ENCODE peak calls at places on chromosomes 4 and X, in eight cellular contexts. T is upper lobe of right lung, D is fibroblast of mammary gland, K is tibial artery, O is coronary artery, G is SK-N-SH, P is A549, A is glutamatergic neuron. U is an unnamed sample.

GRCh38 chrX:65035451-65035779 is 59.2 kb upstream of the ZC4H2 start:
- DNase-seq in P (no peak), T (no peak), D (peak), A (peak), O (peak), K (peak), G (peak), U (peak)

GRCh38 chrX:110145305-110145704 is 142.4 kb downstream of the TMEM164 start:
- DNase-seq in P (no peak), D (no peak), K (no peak), O (no peak), G (no peak), A (no peak), T (no peak), U (no peak)

GRCh38 chr4:182808673-182809416 is 108.3 kb downstream of the DCTD start:
- DNase-seq in G (no peak), O (no peak), D (no peak), T (no peak), A (no peak), P (no peak), K (no peak), U (no peak)

GRCh38 chr4:103718993-103719319 is 829 bp downstream of the TACR3 start:
- DNase-seq in O (no peak), D (peak), T (no peak), P (peak), G (no peak), A (no peak), K (no peak), U (no peak)

GRCh38 chr4:105471566-105472176 is 2.2 kb downstream of the PPA2 start:
- DNase-seq in O (no peak), K (peak), A (peak), T (no peak), G (peak), P (peak), D (peak), U (peak)

GRCh38 chr4:58515206-58515605 is 1405.0 kb upstream of the IGFBP7 start:
- DNase-seq in A (no peak), G (no peak), K (no peak), P (no peak), D (no peak), T (no peak), O (no peak), U (no peak)

GRCh38 chr4:86221076-86221475 is 138.8 kb downstream of the MAPK10 start:
- DNase-seq in D (no peak), T (no peak), P (no peak), O (no peak), G (no peak), K (no peak), A (no peak), U (no peak)

GRCh38 chr4:31234494-31234893 is 514.3 kb downstream of the PCDH7 start:
- DNase-seq in K (no peak), O (no peak), D (no peak), G (no peak), P (peak), A (peak), T (no peak), U (no peak)

GRCh38 chr4:25290490-25291067 is 22.0 kb upstream of the ZCCHC4 start:
- DNase-seq in O (no peak), D (no peak), K (no peak), A (peak), G (no peak), T (no peak), P (no peak), U (no peak)

GRCh38 chr4:104915373-104915772 is 231.3 kb upstream of the TET2 start:
- DNase-seq in P (no peak), K (no peak), O (no peak), D (no peak), T (no peak), G (no peak), A (no peak), U (no peak)

GRCh38 chrX:16445166-16445752 is 204.7 kb upstream of the S100G start:
- DNase-seq in G (peak), K (no peak), O (no peak), D (peak), A (peak), T (no peak), P (peak), U (peak)

DNA sequence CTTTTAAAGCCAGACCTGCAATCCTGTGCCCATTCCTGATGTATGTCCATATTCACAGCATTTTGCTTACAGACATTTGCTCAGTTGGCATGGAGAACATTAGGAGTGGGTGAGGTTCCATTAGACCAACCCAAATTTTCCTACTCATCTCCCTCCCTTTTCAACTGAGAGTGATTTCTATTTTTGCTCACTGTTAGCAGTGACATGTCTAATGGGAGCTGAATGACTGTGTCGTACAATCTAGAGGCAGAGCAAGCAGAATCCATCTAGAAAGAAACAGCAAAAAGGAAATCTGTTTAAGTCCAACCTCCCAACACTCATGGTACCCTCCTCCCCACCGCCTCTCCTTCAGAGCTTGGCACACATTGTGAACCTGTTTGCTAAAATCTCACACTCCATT is 195.5 kb upstream of the KLF3 start:
- DNase-seq in K (no peak), T (no peak), D (no peak), O (no peak), A (no peak), P (no peak), G (no peak), U (no peak)
- TF ChIP-seq CTCF in K (no peak), T (no peak), D (no peak), O (no peak), A (no peak), P (no peak), G (no peak), U (no peak)

GRCh38 chr4:108766058-108766457 is 3.2 kb upstream of the ETNPPL start:
- DNase-seq in D (no peak), A (no peak), O (no peak), P (no peak), T (no peak), G (no peak), K (no peak), U (no peak)

GRCh38 chr4:108758498-108758897 is 4.4 kb downstream of the ETNPPL start:
- DNase-seq in G (no peak), K (no peak), D (no peak), A (no peak), T (no peak), O (no peak), P (no peak), U (no peak)

GRCh38 chr4:108763981-108764380 is 1.1 kb upstream of the ETNPPL start:
- DNase-seq in A (no peak), P (no peak), T (no peak), D (no peak), K (no peak), O (no peak), G (no peak), U (no peak)

GRCh38 chr4:108763226-108763593 is 357 bp upstream of the ETNPPL start:
- DNase-seq in D (no peak), O (no peak), P (no peak), G (no peak), T (no peak), A (no peak), K (no peak), U (no peak)

GRCh38 chr4:108762559-108763225 is at the start of gene ETNPPL:
- DNase-seq in P (peak), T (peak), A (peak), D (no peak), K (no peak), O (no peak), G (peak), U (peak)
- TF ChIP-seq CTCF in P (no peak), T (no peak), A (no peak), D (no peak), K (no peak), O (no peak), G (no peak), U (no peak)

GRCh38 chrX:10769696-10770619 is 149.6 kb upstream of the MID1 start:
- DNase-seq in A (no peak), D (peak), K (peak), O (no peak), P (no peak), G (no peak), T (no peak), U (no peak)
- TF ChIP-seq CTCF in A (no peak), D (no peak), K (no peak), O (no peak), P (no peak), G (no peak), T (no peak), U (no peak)

GRCh38 chr4:100421356-100421978 is 96.4 kb downstream of the EMCN start:
- DNase-seq in K (no peak), G (peak), O (no peak), D (peak), P (peak), A (no peak), T (no peak), U (no peak)
- TF ChIP-seq CTCF in K (peak), G (peak), O (no peak), D (peak), P (peak), A (peak), T (peak), U (peak)